ENCODE peak calls at places on chromosomes 4 and X, in eight cellular contexts. J is OCI-LY7, F is GM23248, O is SK-N-SH, B is neural progenitor cell, Z is neuronal stem cell, K is K562, Q is fibroblast of lung. P is an unnamed sample.
A peak's percentile ranks its signal among the peaks of the same experiment; 100 is the strongest.

GRCh38 chr4:2363056-2363719 is 55.3 kb downstream of the ZFYVE28 start:
- DNase-seq in J (no peak), F (peak; percentile 65), O (no peak), B (no peak), Z (no peak), K (no peak), Q (no peak), P (peak; percentile 62)

GRCh38 chrX:100673397-100673953 is 29.5 kb downstream of the SRPX2 start:
- DNase-seq in J (no peak), F (peak; percentile 74), O (no peak), B (no peak), Z (no peak), K (no peak), Q (peak; percentile 80), P (no peak)

GRCh38 chr4:137310593-137311490 is 221.5 kb downstream of the PCDH18 start:
- DNase-seq in J (no peak), F (peak; percentile 85), O (peak; percentile 3), B (no peak), Z (no peak), K (no peak), Q (peak; percentile 89), P (peak; percentile 6)

GRCh38 chrX:63809158-63809557 is 24.1 kb upstream of the ARHGEF9 start:
- DNase-seq in J (no peak), F (no peak), O (no peak), B (no peak), Z (no peak), K (no peak), Q (no peak), P (no peak)

GRCh38 chr4:3720461-3720860 is 45.7 kb upstream of the ADRA2C start:
- DNase-seq in J (no peak), F (no peak), O (no peak), B (no peak), Z (no peak), K (no peak), Q (no peak), P (no peak)

GRCh38 chr4:95531141-95531540 is 17.6 kb downstream of the UNC5C start:
- DNase-seq in J (no peak), F (no peak), O (no peak), B (no peak), Z (no peak), K (no peak), Q (no peak), P (no peak)

GRCh38 chrX:73812256-73812655 is 249.3 kb downstream of the CHIC1 start:
- DNase-seq in J (no peak), F (peak; percentile 38), O (no peak), B (no peak), Z (no peak), K (no peak), Q (no peak), P (no peak)

GRCh38 chrX:103640401-103641155 is 11.8 kb downstream of the TCEAL1 start:
- DNase-seq in J (no peak), F (peak; percentile 71), O (no peak), B (no peak), Z (no peak), K (no peak), Q (peak; percentile 62), P (no peak)

GRCh38 chr4:37604464-37604863 is 81.7 kb downstream of the RELL1 start:
- DNase-seq in J (no peak), F (peak; percentile 75), O (no peak), B (no peak), Z (no peak), K (no peak), Q (peak; percentile 62), P (no peak)

GRCh38 chrX:98357146-98357545 is 1473.4 kb downstream of the RPA4 start:
- DNase-seq in J (no peak), F (no peak), O (no peak), B (no peak), Z (no peak), K (no peak), Q (no peak), P (no peak)

GRCh38 chr4:114263233-114263632 is 283.8 kb upstream of the ARSJ start:
- DNase-seq in J (no peak), F (peak; percentile 77), O (no peak), B (no peak), Z (no peak), K (no peak), Q (peak; percentile 73), P (no peak)

GRCh38 chrX:48540015-48540350 is 469 bp downstream of the TBC1D25 start:
- DNase-seq in J (no peak), F (peak; percentile 54), O (peak; percentile 71), B (no peak), Z (peak; percentile 30), K (peak; percentile 73), Q (peak; percentile 30), P (peak; percentile 70)

GRCh38 chrX:74160358-74160757 is 143.6 kb upstream of the ZCCHC13 start:
- DNase-seq in J (no peak), F (no peak), O (no peak), B (no peak), Z (no peak), K (no peak), Q (no peak), P (no peak)

GRCh38 chrX:68699960-68700746 is 52.7 kb downstream of the STARD8 start:
- DNase-seq in J (no peak), F (peak; percentile 81), O (no peak), B (no peak), Z (no peak), K (no peak), Q (peak; percentile 61), P (no peak)

GRCh38 chrX:149829751-149830191 is 48.0 kb downstream of the MAGEA9 start:
- DNase-seq in J (no peak), F (peak; percentile 59), O (no peak), B (peak; percentile 25), Z (peak; percentile 4), K (no peak), Q (peak; percentile 77), P (no peak)

GRCh38 chr4:155809835-155810234 is 51.0 kb downstream of the GUCY1B1 start:
- DNase-seq in J (peak; percentile 65), F (peak; percentile 87), O (peak; percentile 41), B (peak; percentile 77), Z (peak; percentile 43), K (peak; percentile 5), Q (peak; percentile 84), P (peak; percentile 85)

GRCh38 chrX:41655631-41656030 is 33.1 kb upstream of the GPR34 start:
- DNase-seq in J (no peak), F (peak; percentile 52), O (no peak), B (no peak), Z (no peak), K (no peak), Q (peak; percentile 44), P (no peak)

GRCh38 chrX:29992083-29992482 is 223.3 kb upstream of the MAGEB2 start:
- DNase-seq in J (no peak), F (no peak), O (no peak), B (no peak), Z (no peak), K (no peak), Q (no peak), P (no peak)

GRCh38 chrX:5936438-5936837 is 292.2 kb downstream of the NLGN4X start:
- DNase-seq in J (no peak), F (no peak), O (no peak), B (no peak), Z (no peak), K (no peak), Q (peak; percentile 55), P (no peak)

GRCh38 chr4:6460876-6461275 is 11.5 kb downstream of the PPP2R2C start:
- DNase-seq in J (no peak), F (no peak), O (no peak), B (no peak), Z (no peak), K (no peak), Q (no peak), P (no peak)

GRCh38 chrX:11579856-11580595 is 85.7 kb downstream of the ARHGAP6 start:
- DNase-seq in J (no peak), F (no peak), O (no peak), B (no peak), Z (no peak), K (no peak), Q (no peak), P (no peak)

GRCh38 chrX:69503835-69504625 is at the start of gene NALF2:
- DNase-seq in J (peak; percentile 80), F (peak; percentile 60), O (peak; percentile 86), B (peak; percentile 90), Z (peak; percentile 75), K (peak; percentile 26), Q (peak; percentile 18), P (peak; percentile 79)

GRCh38 chr4:11702886-11703555 is 274.3 kb upstream of the HS3ST1 start:
- DNase-seq in J (no peak), F (no peak), O (no peak), B (no peak), Z (no peak), K (no peak), Q (no peak), P (no peak)
- H2AFZ ChIP-seq in J (no peak overlapping the region), F (no peak overlapping the region), O (no peak overlapping the region), B (no peak overlapping the region), Z (no peak overlapping the region), K (no peak overlapping the region), Q (no peak overlapping the region), P (no peak overlapping the region)

GRCh38 chrX:25009407-25009806 is 6.4 kb downstream of the ARX start:
- DNase-seq in J (no peak), F (no peak), O (peak; percentile 81), B (no peak), Z (no peak), K (no peak), Q (no peak), P (no peak)
- H2AFZ ChIP-seq in J (no peak overlapping the region), F (no peak overlapping the region), O (no peak overlapping the region), B (no peak overlapping the region), Z (no peak overlapping the region), K (no peak overlapping the region), Q (no peak overlapping the region), P (no peak overlapping the region)

DNA sequence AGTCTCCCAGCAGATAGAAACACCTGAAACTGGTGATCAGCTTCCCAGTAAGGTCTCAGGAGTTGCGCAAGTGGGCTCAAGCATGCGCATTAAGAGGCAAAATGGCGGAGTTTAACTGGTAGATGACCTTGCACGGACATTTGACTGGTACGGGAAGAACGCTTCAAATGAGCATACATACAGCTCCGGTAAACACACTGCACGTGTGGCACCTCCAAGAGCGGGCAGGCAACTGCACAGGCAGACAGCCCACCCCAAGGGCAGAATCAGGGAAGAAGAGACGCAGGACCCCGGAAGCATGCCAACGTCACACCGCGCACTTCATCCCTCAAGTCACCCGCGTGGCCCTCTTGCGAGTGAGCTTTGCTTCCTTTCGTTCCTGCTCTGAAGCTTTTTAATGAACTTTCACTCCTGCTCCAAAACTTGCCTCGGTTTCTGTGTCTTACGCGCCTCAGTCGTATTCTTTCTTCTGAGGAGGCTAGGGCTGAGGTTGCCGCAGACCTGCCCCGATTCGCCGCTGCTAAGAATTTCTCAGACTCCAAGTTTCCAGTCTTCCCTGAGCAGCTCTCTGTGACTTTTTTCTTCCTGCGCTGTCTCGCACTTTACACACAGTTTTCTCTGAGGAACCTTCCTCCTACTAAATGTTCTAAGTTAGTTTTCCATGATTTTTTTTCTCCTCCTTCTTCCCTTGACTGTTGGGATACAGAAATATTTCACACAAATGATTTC is 180.7 kb upstream of the ZFP42 start:
- DNase-seq in J (no peak), F (peak; percentile 2), O (no peak), B (no peak), Z (no peak), K (no peak), Q (peak; percentile 4), P (no peak)
- H2AFZ ChIP-seq in J (no peak overlapping the region), F (no peak overlapping the region), O (no peak overlapping the region), B (peak overlapping the region; percentile 11), Z (no peak overlapping the region), K (peak overlapping the region; percentile 66), Q (peak overlapping the region; percentile 43), P (no peak overlapping the region)

GRCh38 chrX:1506916-1507315 is 30.1 kb downstream of the P2RY8 start:
- DNase-seq in J (no peak), F (no peak), O (no peak), B (no peak), Z (no peak), K (no peak), Q (no peak), P (no peak)
- H2AFZ ChIP-seq in J (no peak overlapping the region), F (no peak overlapping the region), O (no peak overlapping the region), B (no peak overlapping the region), Z (no peak overlapping the region), K (no peak overlapping the region), Q (no peak overlapping the region), P (no peak overlapping the region)

GRCh38 chr4:142551513-142552280 is 294.4 kb downstream of the INPP4B start:
- DNase-seq in J (no peak), F (no peak), O (no peak), B (no peak), Z (no peak), K (no peak), Q (peak; percentile 68), P (no peak)
- H2AFZ ChIP-seq in J (no peak overlapping the region), F (no peak overlapping the region), O (no peak overlapping the region), B (no peak overlapping the region), Z (no peak overlapping the region), K (no peak overlapping the region), Q (no peak overlapping the region), P (no peak overlapping the region)